ENCODE peak calls at places on chromosomes 6 and 20, in eight cellular contexts. One of them, this sample, is unnamed.

GRCh38 chr6:5096482-5096881 is 11.3 kb downstream of the PPP1R3G start:
- DNase-seq in WERI-Rb-1: no peak
- DNase-seq in heart right ventricle: peak; percentile 66
- DNase-seq in spleen: no peak
- DNase-seq in lower lobe of right lung: no peak
- DNase-seq in tibial nerve: no peak
- DNase-seq in upper lobe of left lung: no peak
- DNase-seq in thoracic aorta: no peak
- DNase-seq in this sample: no peak

GRCh38 chr6:114364295-114364694 is 21.5 kb upstream of the HS3ST5 start:
- DNase-seq in WERI-Rb-1: no peak
- DNase-seq in heart right ventricle: no peak
- DNase-seq in spleen: no peak
- DNase-seq in lower lobe of right lung: no peak
- DNase-seq in tibial nerve: no peak
- DNase-seq in upper lobe of left lung: no peak
- DNase-seq in thoracic aorta: no peak
- DNase-seq in this sample: no peak

GRCh38 chr6:41966214-41966920 is 24.8 kb upstream of the CCND3 start:
- DNase-seq in WERI-Rb-1: no peak
- DNase-seq in heart right ventricle: no peak
- DNase-seq in spleen: no peak
- DNase-seq in lower lobe of right lung: no peak
- DNase-seq in tibial nerve: no peak
- DNase-seq in upper lobe of left lung: peak; percentile 4
- DNase-seq in thoracic aorta: no peak
- DNase-seq in this sample: no peak

GRCh38 chr20:36745234-36745926 is 510 bp downstream of the NDRG3 start:
- DNase-seq in WERI-Rb-1: peak; percentile 48
- DNase-seq in heart right ventricle: peak; percentile 10
- DNase-seq in spleen: no peak
- DNase-seq in lower lobe of right lung: peak; percentile 54
- DNase-seq in tibial nerve: no peak
- DNase-seq in upper lobe of left lung: peak; percentile 21
- DNase-seq in thoracic aorta: no peak
- DNase-seq in this sample: no peak

GRCh38 chr6:125361868-125362267 is 60.1 kb upstream of the HDDC2 start:
- DNase-seq in WERI-Rb-1: no peak
- DNase-seq in heart right ventricle: no peak
- DNase-seq in spleen: no peak
- DNase-seq in lower lobe of right lung: no peak
- DNase-seq in tibial nerve: no peak
- DNase-seq in upper lobe of left lung: no peak
- DNase-seq in thoracic aorta: no peak
- DNase-seq in this sample: no peak

GRCh38 chr6:150537893-150538292 is 61.8 kb upstream of the PLEKHG1 start:
- DNase-seq in WERI-Rb-1: no peak
- DNase-seq in heart right ventricle: peak; percentile 59
- DNase-seq in spleen: no peak
- DNase-seq in lower lobe of right lung: no peak
- DNase-seq in tibial nerve: peak; percentile 53
- DNase-seq in upper lobe of left lung: no peak
- DNase-seq in thoracic aorta: no peak
- DNase-seq in this sample: no peak

GRCh38 chr20:39913274-39913673 is 775.8 kb downstream of the MAFB start:
- DNase-seq in WERI-Rb-1: no peak
- DNase-seq in heart right ventricle: no peak
- DNase-seq in spleen: no peak
- DNase-seq in lower lobe of right lung: no peak
- DNase-seq in tibial nerve: no peak
- DNase-seq in upper lobe of left lung: no peak
- DNase-seq in thoracic aorta: no peak
- DNase-seq in this sample: no peak

GRCh38 chr6:112049051-112049799 is 4.7 kb upstream of the CCN6 start:
- DNase-seq in WERI-Rb-1: no peak
- DNase-seq in heart right ventricle: no peak
- DNase-seq in spleen: no peak
- DNase-seq in lower lobe of right lung: no peak
- DNase-seq in tibial nerve: no peak
- DNase-seq in upper lobe of left lung: no peak
- DNase-seq in thoracic aorta: no peak
- DNase-seq in this sample: no peak

GRCh38 chr20:57561356-57562279 is 708 bp downstream of the PCK1 start:
- DNase-seq in WERI-Rb-1: no peak
- DNase-seq in heart right ventricle: no peak
- DNase-seq in spleen: peak; percentile 55
- DNase-seq in lower lobe of right lung: no peak
- DNase-seq in tibial nerve: no peak
- DNase-seq in upper lobe of left lung: no peak
- DNase-seq in thoracic aorta: no peak
- DNase-seq in this sample: no peak

GRCh38 chr20:57558614-57559285 is 2.2 kb upstream of the PCK1 start:
- DNase-seq in WERI-Rb-1: no peak
- DNase-seq in heart right ventricle: no peak
- DNase-seq in spleen: peak; percentile 33
- DNase-seq in lower lobe of right lung: no peak
- DNase-seq in tibial nerve: no peak
- DNase-seq in upper lobe of left lung: no peak
- DNase-seq in thoracic aorta: no peak
- DNase-seq in this sample: no peak

GRCh38 chr20:57559286-57559627 is 1.7 kb upstream of the PCK1 start:
- DNase-seq in WERI-Rb-1: no peak
- DNase-seq in heart right ventricle: no peak
- DNase-seq in spleen: peak; percentile 14
- DNase-seq in lower lobe of right lung: no peak
- DNase-seq in tibial nerve: no peak
- DNase-seq in upper lobe of left lung: no peak
- DNase-seq in thoracic aorta: no peak
- DNase-seq in this sample: no peak

GRCh38 chr20:57559658-57560553 is 1.0 kb upstream of the PCK1 start:
- DNase-seq in WERI-Rb-1: peak; percentile 86
- DNase-seq in heart right ventricle: no peak
- DNase-seq in spleen: peak; percentile 23
- DNase-seq in lower lobe of right lung: no peak
- DNase-seq in tibial nerve: no peak
- DNase-seq in upper lobe of left lung: no peak
- DNase-seq in thoracic aorta: no peak
- DNase-seq in this sample: no peak

GRCh38 chr20:57560554-57561355 is at the start of gene PCK1:
- DNase-seq in WERI-Rb-1: no peak
- DNase-seq in heart right ventricle: peak; percentile 59
- DNase-seq in spleen: peak; percentile 64
- DNase-seq in lower lobe of right lung: no peak
- DNase-seq in tibial nerve: peak; percentile 65
- DNase-seq in upper lobe of left lung: no peak
- DNase-seq in thoracic aorta: no peak
- DNase-seq in this sample: no peak
- H3K27ac ChIP-seq in WERI-Rb-1: no peak within 1 kb of the TSS
- H3K27ac ChIP-seq in heart right ventricle: no peak within 1 kb of the TSS
- H3K27ac ChIP-seq in spleen: no peak within 1 kb of the TSS
- H3K27ac ChIP-seq in lower lobe of right lung: no peak within 1 kb of the TSS
- H3K27ac ChIP-seq in tibial nerve: peak within 1 kb of the TSS; percentile 11
- H3K27ac ChIP-seq in upper lobe of left lung: no peak within 1 kb of the TSS
- H3K27ac ChIP-seq in thoracic aorta: no peak within 1 kb of the TSS
- H3K27ac ChIP-seq in this sample: no peak within 1 kb of the TSS

DNA sequence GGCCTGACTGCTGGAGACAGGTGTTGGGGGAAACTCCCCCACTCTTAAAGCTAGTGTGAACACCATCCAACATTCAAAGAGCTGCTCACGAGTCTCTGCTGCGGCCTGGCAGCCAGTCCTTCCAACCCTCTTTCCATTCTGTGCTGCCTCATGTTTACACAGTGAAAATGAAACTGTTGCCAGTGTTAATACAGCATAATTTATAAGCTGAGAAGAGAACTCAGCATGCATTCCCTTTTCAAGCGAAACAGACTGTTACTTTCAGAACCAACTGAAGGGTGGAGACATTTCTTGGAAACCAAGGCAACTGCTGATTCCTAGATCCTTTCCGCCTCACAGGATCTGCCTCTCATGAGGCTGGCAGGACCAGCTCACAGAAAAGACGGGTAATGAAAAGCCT is 533.8 kb upstream of the ID4 start:
- DNase-seq in WERI-Rb-1: no peak
- DNase-seq in heart right ventricle: no peak
- DNase-seq in spleen: no peak
- DNase-seq in lower lobe of right lung: no peak
- DNase-seq in tibial nerve: no peak
- DNase-seq in upper lobe of left lung: peak; percentile 28
- DNase-seq in thoracic aorta: no peak
- DNase-seq in this sample: no peak
- H3K9me3 ChIP-seq in WERI-Rb-1: peaks cover 4% of the 10 kb centered on the region
- H3K9me3 ChIP-seq in heart right ventricle: no peaks in the 10 kb centered on the region
- H3K9me3 ChIP-seq in spleen: peaks cover 11% of the 10 kb centered on the region
- H3K9me3 ChIP-seq in lower lobe of right lung: no peaks in the 10 kb centered on the region
- H3K9me3 ChIP-seq in tibial nerve: no peaks in the 10 kb centered on the region
- H3K9me3 ChIP-seq in upper lobe of left lung: no peaks in the 10 kb centered on the region
- H3K9me3 ChIP-seq in thoracic aorta: no peaks in the 10 kb centered on the region
- H3K9me3 ChIP-seq in this sample: no peaks in the 10 kb centered on the region

GRCh38 chr6:68635706-68636513 is 828 bp downstream of the ADGRB3 start:
- DNase-seq in WERI-Rb-1: peak; percentile 42
- DNase-seq in heart right ventricle: no peak
- DNase-seq in spleen: no peak
- DNase-seq in lower lobe of right lung: no peak
- DNase-seq in tibial nerve: no peak
- DNase-seq in upper lobe of left lung: no peak
- DNase-seq in thoracic aorta: no peak
- DNase-seq in this sample: no peak
- H3K27ac ChIP-seq in WERI-Rb-1: peak overlapping the region; percentile 62
- H3K27ac ChIP-seq in heart right ventricle: peak overlapping the region; percentile 63
- H3K27ac ChIP-seq in spleen: peak overlapping the region; percentile 71
- H3K27ac ChIP-seq in lower lobe of right lung: peak overlapping the region; percentile 59
- H3K27ac ChIP-seq in tibial nerve: peak overlapping the region; percentile 76
- H3K27ac ChIP-seq in upper lobe of left lung: peak overlapping the region; percentile 67
- H3K27ac ChIP-seq in thoracic aorta: peak overlapping the region; percentile 3
- H3K27ac ChIP-seq in this sample: peak overlapping the region; percentile 72

GRCh38 chr20:59789641-59790040 is 143.8 kb downstream of the SYCP2 start:
- DNase-seq in WERI-Rb-1: no peak
- DNase-seq in heart right ventricle: no peak
- DNase-seq in spleen: no peak
- DNase-seq in lower lobe of right lung: no peak
- DNase-seq in tibial nerve: peak; percentile 1
- DNase-seq in upper lobe of left lung: no peak
- DNase-seq in thoracic aorta: no peak
- DNase-seq in this sample: no peak
- H3K9me3 ChIP-seq in WERI-Rb-1: peaks cover 8% of the 10 kb centered on the region
- H3K9me3 ChIP-seq in heart right ventricle: no peaks in the 10 kb centered on the region
- H3K9me3 ChIP-seq in spleen: peaks cover 21% of the 10 kb centered on the region
- H3K9me3 ChIP-seq in lower lobe of right lung: peaks cover 13% of the 10 kb centered on the region
- H3K9me3 ChIP-seq in tibial nerve: no peaks in the 10 kb centered on the region
- H3K9me3 ChIP-seq in upper lobe of left lung: peaks cover 8% of the 10 kb centered on the region
- H3K9me3 ChIP-seq in thoracic aorta: peaks cover 5% of the 10 kb centered on the region
- H3K9me3 ChIP-seq in this sample: no peaks in the 10 kb centered on the region

GRCh38 chr6:31353508-31353907 is 3.5 kb downstream of the HLA-B start:
- DNase-seq in WERI-Rb-1: no peak
- DNase-seq in heart right ventricle: no peak
- DNase-seq in spleen: no peak
- DNase-seq in lower lobe of right lung: no peak
- DNase-seq in tibial nerve: no peak
- DNase-seq in upper lobe of left lung: no peak
- DNase-seq in thoracic aorta: no peak
- DNase-seq in this sample: no peak
- H3K27ac ChIP-seq in WERI-Rb-1: no peak overlapping the region
- H3K27ac ChIP-seq in heart right ventricle: no peak overlapping the region
- H3K27ac ChIP-seq in spleen: peak overlapping the region; percentile 5
- H3K27ac ChIP-seq in lower lobe of right lung: no peak overlapping the region
- H3K27ac ChIP-seq in tibial nerve: no peak overlapping the region
- H3K27ac ChIP-seq in upper lobe of left lung: no peak overlapping the region
- H3K27ac ChIP-seq in thoracic aorta: no peak overlapping the region
- H3K27ac ChIP-seq in this sample: no peak overlapping the region

DNA sequence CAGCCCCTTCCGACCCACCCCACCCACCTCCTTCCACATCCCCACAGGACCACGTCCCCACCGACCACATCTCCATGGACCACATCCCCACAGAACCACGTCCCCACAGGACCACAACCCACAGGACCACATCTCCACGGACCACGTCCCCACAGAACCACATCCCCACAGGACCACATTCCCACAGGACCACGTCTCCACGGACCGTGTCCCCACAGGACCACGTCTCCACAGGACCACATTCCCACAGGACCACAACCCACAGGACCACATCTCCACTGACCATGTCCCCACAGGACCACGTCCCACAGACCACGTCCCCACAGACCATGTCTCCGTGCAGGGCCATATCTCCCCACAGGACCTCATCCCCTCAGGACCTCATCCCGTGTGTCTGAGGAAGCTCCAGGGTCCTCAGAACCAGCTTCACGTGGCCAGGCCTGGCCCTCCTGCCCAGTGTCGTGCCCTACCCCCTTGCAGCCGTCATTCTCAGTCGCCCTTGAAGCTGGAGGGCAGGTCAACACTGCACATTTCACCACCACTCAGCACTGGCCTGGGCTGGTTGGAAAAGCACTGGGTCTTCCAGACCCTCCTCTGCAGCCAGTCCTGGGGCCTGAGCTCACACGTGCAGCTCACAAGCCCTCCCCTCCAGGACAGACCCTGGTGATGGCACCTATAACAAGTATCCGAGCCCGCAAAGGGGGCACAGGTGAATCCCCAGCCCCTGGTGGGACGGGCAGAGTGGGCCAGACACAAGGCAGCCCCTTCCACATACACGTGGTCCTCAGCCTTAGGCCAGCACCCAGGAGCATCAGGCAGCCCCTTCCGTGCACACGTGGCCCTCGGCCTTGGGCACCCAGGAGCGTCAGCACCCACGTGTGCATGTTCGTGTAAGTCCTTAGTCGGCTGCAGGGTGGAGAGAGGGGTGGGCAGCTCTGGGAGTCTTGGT is 3.9 kb downstream of the CHRNA4 start:
- DNase-seq in WERI-Rb-1: no peak
- DNase-seq in heart right ventricle: no peak
- DNase-seq in spleen: no peak
- DNase-seq in lower lobe of right lung: no peak
- DNase-seq in tibial nerve: no peak
- DNase-seq in upper lobe of left lung: no peak
- DNase-seq in thoracic aorta: no peak
- DNase-seq in this sample: no peak
- H3K9me3 ChIP-seq in WERI-Rb-1: no peaks in the 10 kb centered on the region
- H3K9me3 ChIP-seq in heart right ventricle: no peaks in the 10 kb centered on the region
- H3K9me3 ChIP-seq in spleen: no peaks in the 10 kb centered on the region
- H3K9me3 ChIP-seq in lower lobe of right lung: no peaks in the 10 kb centered on the region
- H3K9me3 ChIP-seq in tibial nerve: no peaks in the 10 kb centered on the region
- H3K9me3 ChIP-seq in upper lobe of left lung: no peaks in the 10 kb centered on the region
- H3K9me3 ChIP-seq in thoracic aorta: no peaks in the 10 kb centered on the region
- H3K9me3 ChIP-seq in this sample: no peaks in the 10 kb centered on the region

GRCh38 chr20:45934046-45934586 is 367 bp upstream of the PCIF1 start:
- DNase-seq in WERI-Rb-1: peak; percentile 54
- DNase-seq in heart right ventricle: peak; percentile 74
- DNase-seq in spleen: peak; percentile 94
- DNase-seq in lower lobe of right lung: peak; percentile 81
- DNase-seq in tibial nerve: peak; percentile 44
- DNase-seq in upper lobe of left lung: peak; percentile 64
- DNase-seq in thoracic aorta: no peak
- DNase-seq in this sample: no peak
- H3K27ac ChIP-seq in WERI-Rb-1: peak overlapping the region; percentile 100
- H3K27ac ChIP-seq in heart right ventricle: peak overlapping the region; percentile 100
- H3K27ac ChIP-seq in spleen: peak overlapping the region; percentile 99
- H3K27ac ChIP-seq in lower lobe of right lung: peak overlapping the region; percentile 100
- H3K27ac ChIP-seq in tibial nerve: peak overlapping the region; percentile 100
- H3K27ac ChIP-seq in upper lobe of left lung: peak overlapping the region; percentile 100
- H3K27ac ChIP-seq in thoracic aorta: peak overlapping the region; percentile 99
- H3K27ac ChIP-seq in this sample: peak overlapping the region; percentile 98

DNA sequence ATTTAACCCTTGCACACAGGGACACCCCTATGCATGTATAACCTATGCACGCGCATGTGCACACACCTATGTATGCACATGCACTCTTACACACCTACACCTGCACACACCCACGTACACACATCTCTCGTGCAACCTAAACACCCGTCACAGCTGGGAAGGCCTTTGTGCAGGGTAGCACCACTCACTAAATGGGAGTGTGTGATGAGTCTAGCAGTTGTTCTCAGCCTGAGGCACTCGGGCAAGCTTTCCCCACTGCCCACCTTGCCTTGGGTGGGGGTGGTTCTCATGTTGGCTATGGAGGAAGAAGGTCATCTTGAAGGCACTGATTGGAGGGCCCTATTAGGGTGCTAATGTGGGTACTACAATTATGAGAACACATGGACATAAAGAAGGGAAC is 85.8 kb downstream of the DLL1 start:
- DNase-seq in WERI-Rb-1: no peak
- DNase-seq in heart right ventricle: no peak
- DNase-seq in spleen: peak; percentile 51
- DNase-seq in lower lobe of right lung: no peak
- DNase-seq in tibial nerve: peak; percentile 2
- DNase-seq in upper lobe of left lung: no peak
- DNase-seq in thoracic aorta: no peak
- DNase-seq in this sample: no peak
- H3K9me3 ChIP-seq in WERI-Rb-1: no peaks in the 10 kb centered on the region
- H3K9me3 ChIP-seq in heart right ventricle: no peaks in the 10 kb centered on the region
- H3K9me3 ChIP-seq in spleen: peaks cover 17% of the 10 kb centered on the region
- H3K9me3 ChIP-seq in lower lobe of right lung: no peaks in the 10 kb centered on the region
- H3K9me3 ChIP-seq in tibial nerve: no peaks in the 10 kb centered on the region
- H3K9me3 ChIP-seq in upper lobe of left lung: no peaks in the 10 kb centered on the region
- H3K9me3 ChIP-seq in thoracic aorta: no peaks in the 10 kb centered on the region
- H3K9me3 ChIP-seq in this sample: no peaks in the 10 kb centered on the region

This sample was measured in ascending aorta.